ENCODE peak calls at places on chromosomes 7 and 10, in ten cellular contexts. One of them, this sample, is unnamed.

GRCh38 chr7:37354661-37355131 is 94.0 kb downstream of the ELMO1 start:
- DNase-seq in CD4-positive, alpha-beta T cell: peak
- DNase-seq in AG04450: no peak
- DNase-seq in pancreas: peak
- DNase-seq in activated naive CD4-positive, alpha-beta T cell treated with anti-CD3 and anti-CD28 coated beads for 36 hours: peak
- DNase-seq in stimulated activated CD8-positive, alpha-beta memory T cell treated with anti-CD3 and anti-CD28 coated beads, Interleukin-7, amount 100 ng/mL, for 24 hours: no peak
- DNase-seq in occipital lobe: no peak
- DNase-seq in M059J: peak
- DNase-seq in LoVo: no peak
- DNase-seq in GM04504: no peak
- DNase-seq in this sample: peak

GRCh38 chr10:80535671-80536360 is 1.9 kb upstream of the SH2D4B start:
- DNase-seq in stimulated activated CD8-positive, alpha-beta memory T cell treated with anti-CD3 and anti-CD28 coated beads, Interleukin-7, amount 100 ng/mL, for 24 hours: peak
- DNase-seq in GM04504: peak
- DNase-seq in occipital lobe: no peak
- DNase-seq in AG04450: no peak
- DNase-seq in activated naive CD4-positive, alpha-beta T cell treated with anti-CD3 and anti-CD28 coated beads for 36 hours: peak
- DNase-seq in M059J: no peak
- DNase-seq in LoVo: peak
- DNase-seq in pancreas: peak
- DNase-seq in CD4-positive, alpha-beta T cell: peak
- DNase-seq in this sample: peak

GRCh38 chr10:119149723-119150122 is 15.8 kb downstream of the SFXN4 start:
- DNase-seq in CD4-positive, alpha-beta T cell: no peak
- DNase-seq in AG04450: no peak
- DNase-seq in activated naive CD4-positive, alpha-beta T cell treated with anti-CD3 and anti-CD28 coated beads for 36 hours: no peak
- DNase-seq in stimulated activated CD8-positive, alpha-beta memory T cell treated with anti-CD3 and anti-CD28 coated beads, Interleukin-7, amount 100 ng/mL, for 24 hours: no peak
- DNase-seq in occipital lobe: no peak
- DNase-seq in M059J: no peak
- DNase-seq in GM04504: no peak
- DNase-seq in LoVo: no peak
- DNase-seq in pancreas: no peak
- DNase-seq in this sample: no peak

GRCh38 chr10:124592101-124592500 is 130.5 kb downstream of the LHPP start:
- DNase-seq in activated naive CD4-positive, alpha-beta T cell treated with anti-CD3 and anti-CD28 coated beads for 36 hours: peak
- DNase-seq in stimulated activated CD8-positive, alpha-beta memory T cell treated with anti-CD3 and anti-CD28 coated beads, Interleukin-7, amount 100 ng/mL, for 24 hours: no peak
- DNase-seq in GM04504: no peak
- DNase-seq in pancreas: no peak
- DNase-seq in occipital lobe: no peak
- DNase-seq in LoVo: no peak
- DNase-seq in M059J: no peak
- DNase-seq in AG04450: no peak
- DNase-seq in CD4-positive, alpha-beta T cell: no peak
- DNase-seq in this sample: peak

GRCh38 chr10:44337081-44337480 is 47.8 kb downstream of the CXCL12 start:
- DNase-seq in GM04504: no peak
- DNase-seq in pancreas: no peak
- DNase-seq in LoVo: no peak
- DNase-seq in occipital lobe: no peak
- DNase-seq in stimulated activated CD8-positive, alpha-beta memory T cell treated with anti-CD3 and anti-CD28 coated beads, Interleukin-7, amount 100 ng/mL, for 24 hours: no peak
- DNase-seq in activated naive CD4-positive, alpha-beta T cell treated with anti-CD3 and anti-CD28 coated beads for 36 hours: no peak
- DNase-seq in CD4-positive, alpha-beta T cell: no peak
- DNase-seq in AG04450: no peak
- DNase-seq in M059J: no peak
- DNase-seq in this sample: no peak

GRCh38 chr7:13602036-13602435 is 387.4 kb downstream of the ETV1 start:
- DNase-seq in stimulated activated CD8-positive, alpha-beta memory T cell treated with anti-CD3 and anti-CD28 coated beads, Interleukin-7, amount 100 ng/mL, for 24 hours: no peak
- DNase-seq in pancreas: no peak
- DNase-seq in LoVo: no peak
- DNase-seq in occipital lobe: no peak
- DNase-seq in AG04450: no peak
- DNase-seq in M059J: no peak
- DNase-seq in GM04504: no peak
- DNase-seq in CD4-positive, alpha-beta T cell: no peak
- DNase-seq in activated naive CD4-positive, alpha-beta T cell treated with anti-CD3 and anti-CD28 coated beads for 36 hours: no peak
- DNase-seq in this sample: no peak

GRCh38 chr7:92590711-92591310 is 621 bp upstream of the FAM133B start:
- DNase-seq in GM04504: no peak
- DNase-seq in occipital lobe: no peak
- DNase-seq in AG04450: no peak
- DNase-seq in activated naive CD4-positive, alpha-beta T cell treated with anti-CD3 and anti-CD28 coated beads for 36 hours: no peak
- DNase-seq in M059J: no peak
- DNase-seq in pancreas: no peak
- DNase-seq in CD4-positive, alpha-beta T cell: peak
- DNase-seq in stimulated activated CD8-positive, alpha-beta memory T cell treated with anti-CD3 and anti-CD28 coated beads, Interleukin-7, amount 100 ng/mL, for 24 hours: no peak
- DNase-seq in LoVo: no peak
- DNase-seq in this sample: no peak

GRCh38 chr10:124943301-124944092 is 1.6 kb downstream of the ZRANB1 start:
- DNase-seq in occipital lobe: no peak
- DNase-seq in CD4-positive, alpha-beta T cell: no peak
- DNase-seq in GM04504: peak
- DNase-seq in M059J: peak
- DNase-seq in pancreas: no peak
- DNase-seq in AG04450: peak
- DNase-seq in LoVo: no peak
- DNase-seq in activated naive CD4-positive, alpha-beta T cell treated with anti-CD3 and anti-CD28 coated beads for 36 hours: no peak
- DNase-seq in stimulated activated CD8-positive, alpha-beta memory T cell treated with anti-CD3 and anti-CD28 coated beads, Interleukin-7, amount 100 ng/mL, for 24 hours: no peak
- DNase-seq in this sample: no peak

GRCh38 chr10:11655839-11656238 is 44.4 kb upstream of the USP6NL start:
- DNase-seq in LoVo: no peak
- DNase-seq in pancreas: no peak
- DNase-seq in occipital lobe: no peak
- DNase-seq in GM04504: no peak
- DNase-seq in AG04450: no peak
- DNase-seq in M059J: no peak
- DNase-seq in activated naive CD4-positive, alpha-beta T cell treated with anti-CD3 and anti-CD28 coated beads for 36 hours: no peak
- DNase-seq in CD4-positive, alpha-beta T cell: no peak
- DNase-seq in stimulated activated CD8-positive, alpha-beta memory T cell treated with anti-CD3 and anti-CD28 coated beads, Interleukin-7, amount 100 ng/mL, for 24 hours: no peak
- DNase-seq in this sample: no peak

GRCh38 chr10:69492091-69492745 is 41.0 kb downstream of the TSPAN15 start:
- DNase-seq in activated naive CD4-positive, alpha-beta T cell treated with anti-CD3 and anti-CD28 coated beads for 36 hours: no peak
- DNase-seq in pancreas: no peak
- DNase-seq in stimulated activated CD8-positive, alpha-beta memory T cell treated with anti-CD3 and anti-CD28 coated beads, Interleukin-7, amount 100 ng/mL, for 24 hours: no peak
- DNase-seq in GM04504: no peak
- DNase-seq in AG04450: no peak
- DNase-seq in LoVo: no peak
- DNase-seq in occipital lobe: no peak
- DNase-seq in CD4-positive, alpha-beta T cell: no peak
- DNase-seq in M059J: no peak
- DNase-seq in this sample: no peak

GRCh38 chr10:49382226-49382625 is 13.7 kb downstream of the DRGX start:
- DNase-seq in AG04450: no peak
- DNase-seq in CD4-positive, alpha-beta T cell: no peak
- DNase-seq in LoVo: no peak
- DNase-seq in pancreas: no peak
- DNase-seq in GM04504: no peak
- DNase-seq in stimulated activated CD8-positive, alpha-beta memory T cell treated with anti-CD3 and anti-CD28 coated beads, Interleukin-7, amount 100 ng/mL, for 24 hours: no peak
- DNase-seq in activated naive CD4-positive, alpha-beta T cell treated with anti-CD3 and anti-CD28 coated beads for 36 hours: no peak
- DNase-seq in occipital lobe: no peak
- DNase-seq in M059J: no peak
- DNase-seq in this sample: no peak

GRCh38 chr10:90751107-90751997 is 106.5 kb downstream of the HTR7 start:
- DNase-seq in AG04450: no peak
- DNase-seq in pancreas: no peak
- DNase-seq in occipital lobe: no peak
- DNase-seq in LoVo: peak
- DNase-seq in activated naive CD4-positive, alpha-beta T cell treated with anti-CD3 and anti-CD28 coated beads for 36 hours: peak
- DNase-seq in GM04504: peak
- DNase-seq in stimulated activated CD8-positive, alpha-beta memory T cell treated with anti-CD3 and anti-CD28 coated beads, Interleukin-7, amount 100 ng/mL, for 24 hours: peak
- DNase-seq in CD4-positive, alpha-beta T cell: no peak
- DNase-seq in M059J: peak
- DNase-seq in this sample: no peak

GRCh38 chr7:100127866-100128601 is 1.3 kb downstream of the MBLAC1 start:
- DNase-seq in pancreas: peak
- DNase-seq in M059J: no peak
- DNase-seq in CD4-positive, alpha-beta T cell: no peak
- DNase-seq in GM04504: no peak
- DNase-seq in LoVo: no peak
- DNase-seq in activated naive CD4-positive, alpha-beta T cell treated with anti-CD3 and anti-CD28 coated beads for 36 hours: peak
- DNase-seq in occipital lobe: peak
- DNase-seq in AG04450: no peak
- DNase-seq in stimulated activated CD8-positive, alpha-beta memory T cell treated with anti-CD3 and anti-CD28 coated beads, Interleukin-7, amount 100 ng/mL, for 24 hours: no peak
- DNase-seq in this sample: no peak

GRCh38 chr10:121627810-121628209 is 29.6 kb upstream of the FGFR2 start:
- DNase-seq in AG04450: no peak
- DNase-seq in pancreas: no peak
- DNase-seq in LoVo: no peak
- DNase-seq in GM04504: no peak
- DNase-seq in CD4-positive, alpha-beta T cell: no peak
- DNase-seq in activated naive CD4-positive, alpha-beta T cell treated with anti-CD3 and anti-CD28 coated beads for 36 hours: no peak
- DNase-seq in stimulated activated CD8-positive, alpha-beta memory T cell treated with anti-CD3 and anti-CD28 coated beads, Interleukin-7, amount 100 ng/mL, for 24 hours: no peak
- DNase-seq in M059J: peak
- DNase-seq in occipital lobe: no peak
- DNase-seq in this sample: no peak

GRCh38 chr7:157358041-157358752 is 21.4 kb downstream of the DNAJB6 start:
- DNase-seq in stimulated activated CD8-positive, alpha-beta memory T cell treated with anti-CD3 and anti-CD28 coated beads, Interleukin-7, amount 100 ng/mL, for 24 hours: no peak
- DNase-seq in GM04504: no peak
- DNase-seq in occipital lobe: no peak
- DNase-seq in AG04450: no peak
- DNase-seq in CD4-positive, alpha-beta T cell: no peak
- DNase-seq in LoVo: no peak
- DNase-seq in M059J: no peak
- DNase-seq in activated naive CD4-positive, alpha-beta T cell treated with anti-CD3 and anti-CD28 coated beads for 36 hours: no peak
- DNase-seq in pancreas: no peak
- DNase-seq in this sample: no peak

GRCh38 chr7:19851504-19851903 is 78.1 kb upstream of the TMEM196 start:
- DNase-seq in M059J: no peak
- DNase-seq in activated naive CD4-positive, alpha-beta T cell treated with anti-CD3 and anti-CD28 coated beads for 36 hours: no peak
- DNase-seq in CD4-positive, alpha-beta T cell: no peak
- DNase-seq in pancreas: no peak
- DNase-seq in GM04504: no peak
- DNase-seq in LoVo: peak
- DNase-seq in stimulated activated CD8-positive, alpha-beta memory T cell treated with anti-CD3 and anti-CD28 coated beads, Interleukin-7, amount 100 ng/mL, for 24 hours: no peak
- DNase-seq in AG04450: no peak
- DNase-seq in occipital lobe: no peak
- DNase-seq in this sample: no peak

GRCh38 chr7:44408596-44408995 is 81.9 kb downstream of the NUDCD3 start:
- DNase-seq in AG04450: no peak
- DNase-seq in GM04504: no peak
- DNase-seq in occipital lobe: no peak
- DNase-seq in pancreas: no peak
- DNase-seq in M059J: no peak
- DNase-seq in stimulated activated CD8-positive, alpha-beta memory T cell treated with anti-CD3 and anti-CD28 coated beads, Interleukin-7, amount 100 ng/mL, for 24 hours: no peak
- DNase-seq in LoVo: no peak
- DNase-seq in activated naive CD4-positive, alpha-beta T cell treated with anti-CD3 and anti-CD28 coated beads for 36 hours: no peak
- DNase-seq in CD4-positive, alpha-beta T cell: no peak
- DNase-seq in this sample: no peak

GRCh38 chr10:79088613-79089355 is 20.0 kb downstream of the ZMIZ1 start:
- DNase-seq in AG04450: no peak
- DNase-seq in GM04504: no peak
- DNase-seq in LoVo: no peak
- DNase-seq in activated naive CD4-positive, alpha-beta T cell treated with anti-CD3 and anti-CD28 coated beads for 36 hours: no peak
- DNase-seq in stimulated activated CD8-positive, alpha-beta memory T cell treated with anti-CD3 and anti-CD28 coated beads, Interleukin-7, amount 100 ng/mL, for 24 hours: no peak
- DNase-seq in pancreas: no peak
- DNase-seq in M059J: no peak
- DNase-seq in CD4-positive, alpha-beta T cell: no peak
- DNase-seq in occipital lobe: no peak
- DNase-seq in this sample: no peak

GRCh38 chr10:118754132-118754555 is 626 bp downstream of the CACUL1 start:
- DNase-seq in occipital lobe: peak
- DNase-seq in CD4-positive, alpha-beta T cell: peak
- DNase-seq in activated naive CD4-positive, alpha-beta T cell treated with anti-CD3 and anti-CD28 coated beads for 36 hours: peak
- DNase-seq in GM04504: no peak
- DNase-seq in stimulated activated CD8-positive, alpha-beta memory T cell treated with anti-CD3 and anti-CD28 coated beads, Interleukin-7, amount 100 ng/mL, for 24 hours: peak
- DNase-seq in LoVo: peak
- DNase-seq in AG04450: no peak
- DNase-seq in M059J: peak
- DNase-seq in pancreas: peak
- DNase-seq in this sample: peak

This sample was measured in heart right ventricle.